ENCODE peak calls at places on chromosomes 11 and 22, in six cellular contexts. R is naive thymus-derived CD8-positive, alpha-beta T cell; U is HFF-Myc; N is WERI-Rb-1; Q is stimulated activated CD8-positive, alpha-beta memory T cell treated with anti-CD3 and anti-CD28 coated beads, Interleukin-4, amount 100 ng/mL, for 1 hour; E is naive B cell. O is an unnamed sample.

GRCh38 chr11:57792060-57792541 is 30.5 kb downstream of the CTNND1 start:
- DNase-seq in R (peak), U (no peak), N (no peak), Q (peak), E (peak), O (peak)

GRCh38 chr22:27405672-27406388 is 395.7 kb downstream of the MN1 start:
- DNase-seq in R (no peak), U (no peak), N (peak), Q (no peak), E (no peak), O (no peak)

GRCh38 chr11:44305643-44306468 is 4.1 kb downstream of the ALX4 start:
- DNase-seq in R (no peak), U (no peak), N (no peak), Q (no peak), E (peak), O (no peak)

GRCh38 chr11:113412675-113413074 is 25.1 kb downstream of the ANKK1 start:
- DNase-seq in R (no peak), U (no peak), N (no peak), Q (no peak), E (no peak), O (no peak)

GRCh38 chr11:1271002-1271401 is 38.4 kb downstream of the TOLLIP start:
- DNase-seq in R (no peak), U (no peak), N (no peak), Q (no peak), E (no peak), O (no peak)

GRCh38 chr11:3994030-3994640 is 100.5 kb upstream of the RRM1 start:
- DNase-seq in R (no peak), U (no peak), N (no peak), Q (no peak), E (no peak), O (no peak)

GRCh38 chr22:37604875-37605274 is 3.8 kb upstream of the GGA1 start:
- DNase-seq in R (peak), U (no peak), N (no peak), Q (peak), E (no peak), O (peak)

GRCh38 chr11:123065634-123066033 is 3.7 kb upstream of the HSPA8 start:
- DNase-seq in R (no peak), U (no peak), N (no peak), Q (no peak), E (no peak), O (no peak)

GRCh38 chr11:6603287-6604080 is at the start of the genes ILK and RRP8:
- DNase-seq in R (peak), U (peak), N (peak), Q (peak), E (peak), O (peak)

GRCh38 chr11:120344302-120345004 is 8.2 kb downstream of the ARHGEF12 start:
- DNase-seq in R (peak), U (no peak), N (no peak), Q (no peak), E (peak), O (no peak)

GRCh38 chr11:6332066-6332465 is 11.8 kb upstream of the CAVIN3 start:
- DNase-seq in R (no peak), U (no peak), N (no peak), Q (no peak), E (no peak), O (no peak)